ENCODE peak calls at places on chromosomes 2 and 18, in seven cellular contexts. R is GM12878, S is K562, Z is HCT116, A is SK-N-SH, H is H1, Y is HepG2. C is an unnamed sample.

GRCh38 chr2:31363956-31364750 is 50.4 kb downstream of the XDH start:
- DNase-seq in R (no peak), S (no peak), Z (no peak), A (no peak), H (no peak), Y (no peak), C (no peak)

GRCh38 chr18:32158108-32158624 is 31.7 kb upstream of the MEP1B start:
- DNase-seq in R (peak), S (peak), Z (peak), A (peak), H (peak), Y (peak), C (peak)

GRCh38 chr2:45210466-45211195 is 201.4 kb upstream of the SIX2 start:
- DNase-seq in R (no peak), S (no peak), Z (no peak), A (no peak), H (no peak), Y (no peak), C (no peak)

GRCh38 chr2:9779572-9780264 is 63.6 kb upstream of the TAF1B start:
- DNase-seq in R (no peak), S (no peak), Z (no peak), A (no peak), H (no peak), Y (no peak), C (no peak)

GRCh38 chr2:29560030-29560429 is 361.4 kb downstream of the ALK start:
- DNase-seq in R (no peak), S (no peak), Z (no peak), A (no peak), H (no peak), Y (no peak), C (no peak)

GRCh38 chr18:79570266-79571201 is 109.1 kb upstream of the CTDP1 start:
- DNase-seq in R (no peak), S (no peak), Z (peak), A (no peak), H (no peak), Y (no peak), C (no peak)

GRCh38 chr2:220569380-220569779 is 942.0 kb downstream of the SLC4A3 start:
- DNase-seq in R (no peak), S (no peak), Z (no peak), A (no peak), H (no peak), Y (no peak), C (no peak)

GRCh38 chr2:226979004-226979403 is 143.2 kb downstream of the RHBDD1 start:
- DNase-seq in R (no peak), S (peak), Z (no peak), A (no peak), H (no peak), Y (no peak), C (no peak)

GRCh38 chr2:34731274-34731673 is 1132.2 kb upstream of the FAM98A start:
- DNase-seq in R (no peak), S (no peak), Z (no peak), A (no peak), H (no peak), Y (no peak), C (no peak)

GRCh38 chr2:128384956-128385355 is 66.3 kb upstream of the HS6ST1 start:
- DNase-seq in R (no peak), S (no peak), Z (no peak), A (no peak), H (no peak), Y (no peak), C (no peak)

GRCh38 chr2:28583899-28584553 is 88.2 kb downstream of the PLB1 start:
- DNase-seq in R (no peak), S (peak), Z (peak), A (no peak), H (peak), Y (peak), C (peak)

GRCh38 chr2:121088251-121089004 is 196.6 kb downstream of the TFCP2L1 start:
- DNase-seq in R (no peak), S (no peak), Z (no peak), A (no peak), H (no peak), Y (no peak), C (no peak)

GRCh38 chr2:95046371-95047112 is 21.0 kb downstream of the MAL start:
- DNase-seq in R (no peak), S (no peak), Z (no peak), A (no peak), H (no peak), Y (no peak), C (no peak)

GRCh38 chr2:187499941-187500532 is 52.0 kb upstream of the CALCRL start:
- DNase-seq in R (no peak), S (peak), Z (peak), A (peak), H (no peak), Y (peak), C (peak)

DNA sequence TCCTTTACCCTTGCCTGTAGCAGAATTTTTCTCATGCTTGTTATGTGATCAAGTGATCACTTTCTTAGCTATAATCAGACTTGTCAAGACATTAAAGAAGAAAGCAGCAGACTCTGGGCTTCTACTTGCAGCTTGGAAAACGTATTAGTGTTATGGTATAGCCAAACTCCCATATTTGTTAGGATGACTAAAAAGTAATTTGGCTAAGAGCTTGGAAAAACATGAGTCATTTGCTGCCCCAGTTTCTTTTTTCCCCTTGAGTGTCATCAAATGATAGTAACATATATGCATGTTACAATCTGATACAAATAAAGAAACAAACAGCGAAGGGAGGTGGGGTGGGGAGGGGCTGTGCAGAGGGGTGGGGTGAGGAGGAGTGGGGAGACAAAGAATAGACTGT is 155.5 kb downstream of the IKZF2 start:
- DNase-seq in R (no peak), S (no peak), Z (no peak), A (no peak), H (no peak), Y (no peak), C (no peak)
- TF ChIP-seq SIN3A in R (no peak), S (no peak), Z (no peak), A (no peak), H (no peak), Y (no peak), C (no peak)

GRCh38 chr2:235478609-235479008 is 15.2 kb upstream of the AGAP1 start:
- DNase-seq in R (no peak), S (no peak), Z (no peak), A (no peak), H (no peak), Y (no peak), C (no peak)
- TF ChIP-seq SIN3A in R (no peak), S (no peak), Z (no peak), A (no peak), H (no peak), Y (no peak), C (no peak)

GRCh38 chr2:182049783-182050182 is 64.1 kb downstream of the PPP1R1C start:
- DNase-seq in R (no peak), S (no peak), Z (no peak), A (no peak), H (no peak), Y (no peak), C (no peak)

GRCh38 chr2:182049330-182049729 is 63.7 kb downstream of the PPP1R1C start:
- DNase-seq in R (no peak), S (no peak), Z (no peak), A (no peak), H (no peak), Y (no peak), C (no peak)

GRCh38 chr2:182048621-182049020 is 63.0 kb downstream of the PPP1R1C start:
- DNase-seq in R (no peak), S (no peak), Z (no peak), A (no peak), H (no peak), Y (no peak), C (no peak)

GRCh38 chr2:182048088-182048487 is 62.4 kb downstream of the PPP1R1C start:
- DNase-seq in R (no peak), S (no peak), Z (no peak), A (no peak), H (no peak), Y (no peak), C (no peak)

DNA sequence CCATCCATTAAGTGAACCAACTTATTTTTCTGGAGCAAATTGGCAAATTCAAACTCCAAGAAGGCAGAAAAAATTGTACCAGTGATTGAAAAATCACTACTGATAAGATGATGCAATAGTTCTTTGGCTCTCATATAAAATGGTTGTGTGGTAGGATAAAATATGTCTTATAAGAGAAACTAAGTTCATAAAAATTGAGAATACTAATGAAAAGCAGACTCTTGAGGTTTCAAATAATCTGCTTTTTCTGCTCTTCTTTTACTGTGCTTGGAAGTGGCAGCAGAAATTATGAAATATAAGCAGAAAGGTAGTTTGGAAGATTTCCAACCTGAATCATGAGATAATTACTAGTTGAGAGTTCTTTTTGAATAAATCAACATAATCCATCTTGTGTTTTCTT is 61.9 kb downstream of the PPP1R1C start:
- DNase-seq in R (no peak), S (no peak), Z (no peak), A (no peak), H (no peak), Y (no peak), C (no peak)
- TF ChIP-seq SIN3A in R (no peak), S (no peak), Z (no peak), A (no peak), H (no peak), Y (no peak), C (no peak)

GRCh38 chr2:236503583-236503982 is 66.0 kb upstream of the ACKR3 start:
- DNase-seq in R (no peak), S (no peak), Z (no peak), A (no peak), H (no peak), Y (no peak), C (no peak)
- TF ChIP-seq SIN3A in R (no peak), S (no peak), Z (no peak), A (no peak), H (no peak), Y (no peak), C (no peak)

GRCh38 chr2:241033346-241033987 is 35.0 kb downstream of the SNED1 start:
- DNase-seq in R (no peak), S (no peak), Z (no peak), A (no peak), H (no peak), Y (no peak), C (no peak)

GRCh38 chr2:241029599-241030332 is 31.3 kb downstream of the SNED1 start:
- DNase-seq in R (no peak), S (no peak), Z (no peak), A (no peak), H (no peak), Y (no peak), C (no peak)

GRCh38 chr2:241030333-241030680 is 31.9 kb downstream of the SNED1 start:
- DNase-seq in R (no peak), S (no peak), Z (no peak), A (no peak), H (no peak), Y (no peak), C (no peak)

GRCh38 chr2:241030883-241031282 is 32.5 kb downstream of the SNED1 start:
- DNase-seq in R (no peak), S (no peak), Z (no peak), A (no peak), H (no peak), Y (no peak), C (no peak)

DNA sequence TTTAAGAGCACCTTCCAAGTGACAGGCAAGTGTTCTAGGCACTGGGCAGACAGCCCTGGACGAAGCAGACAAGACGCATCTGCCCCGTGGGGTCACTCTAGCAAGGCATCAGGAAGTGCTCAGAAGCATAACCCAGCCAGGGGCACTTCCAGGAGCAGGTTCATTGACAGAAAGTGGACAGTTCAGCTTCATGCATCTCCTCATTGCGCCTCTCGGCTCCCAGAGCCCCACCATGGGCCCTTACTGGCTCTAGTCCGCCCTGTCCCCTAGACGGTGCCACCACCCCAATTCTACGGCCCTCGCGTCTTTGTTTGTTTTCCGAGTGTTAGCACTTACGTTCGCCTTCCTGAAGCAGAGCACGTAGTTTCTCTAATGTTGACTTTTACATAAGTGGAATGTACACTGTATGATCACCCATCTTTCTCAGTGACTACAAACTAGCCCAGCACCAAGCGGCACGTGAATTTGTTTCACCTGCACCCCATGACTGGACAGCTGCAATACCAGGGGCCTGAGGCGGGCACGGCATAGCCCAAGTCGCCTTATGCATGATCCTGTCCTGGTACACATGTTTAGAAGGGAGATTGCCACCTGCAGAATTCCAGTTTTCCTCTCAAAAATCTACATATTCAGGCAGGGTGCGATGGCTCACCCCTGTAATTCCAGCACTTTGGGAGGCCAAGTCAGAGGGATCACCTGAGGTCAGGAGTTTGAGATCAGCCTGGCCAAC is 33.2 kb downstream of the SNED1 start:
- DNase-seq in R (no peak), S (no peak), Z (no peak), A (no peak), H (no peak), Y (no peak), C (no peak)
- TF ChIP-seq SIN3A in R (no peak), S (no peak), Z (no peak), A (no peak), H (no peak), Y (no peak), C (no peak)

DNA sequence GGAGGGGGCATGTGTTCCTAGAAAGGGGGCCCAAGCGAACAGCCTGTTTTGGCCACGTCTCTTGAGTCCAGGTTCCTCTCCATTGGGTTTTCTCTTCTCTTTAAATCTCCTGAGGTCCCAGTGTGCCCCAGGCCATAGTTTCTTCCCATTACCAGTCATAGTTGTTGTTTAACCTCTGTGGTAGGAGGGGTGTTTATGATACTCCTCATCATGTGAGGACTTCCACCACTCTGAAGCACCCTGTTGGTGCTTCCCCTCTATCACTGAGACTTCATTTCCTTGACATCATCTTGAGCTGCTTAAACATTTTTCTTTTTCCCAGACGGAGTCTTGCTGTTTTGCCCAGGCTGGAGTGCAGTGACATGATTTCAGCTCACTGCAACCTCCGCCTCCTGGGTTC is 45.9 kb downstream of the WIPF1 start:
- DNase-seq in R (no peak), S (no peak), Z (no peak), A (no peak), H (no peak), Y (no peak), C (no peak)
- TF ChIP-seq SIN3A in R (no peak), S (no peak), Z (no peak), A (no peak), H (no peak), Y (no peak), C (no peak)

GRCh38 chr2:207184348-207184747 is 18.6 kb upstream of the KLF7 start:
- DNase-seq in R (no peak), S (no peak), Z (no peak), A (no peak), H (no peak), Y (no peak), C (no peak)

GRCh38 chr2:207183506-207183905 is 17.8 kb upstream of the KLF7 start:
- DNase-seq in R (no peak), S (no peak), Z (no peak), A (no peak), H (no peak), Y (no peak), C (no peak)

GRCh38 chr2:207182916-207183315 is 17.2 kb upstream of the KLF7 start:
- DNase-seq in R (no peak), S (no peak), Z (no peak), A (no peak), H (no peak), Y (no peak), C (no peak)

GRCh38 chr2:207185372-207185771 is 19.6 kb upstream of the KLF7 start:
- DNase-seq in R (no peak), S (no peak), Z (no peak), A (no peak), H (no peak), Y (no peak), C (no peak)

GRCh38 chr2:207184768-207185167 is 19.0 kb upstream of the KLF7 start:
- DNase-seq in R (no peak), S (no peak), Z (no peak), A (no peak), H (no peak), Y (no peak), C (no peak)
- TF ChIP-seq SIN3A in R (no peak), S (no peak), Z (no peak), A (no peak), H (no peak), Y (no peak), C (no peak)